ENCODE peak calls at places on chromosomes 2 and 18, in nine cellular contexts. Q is PC-9, A is left lung, E is lower lobe of right lung, Y is colonic mucosa, L is A673, N is AG09309, D is astrocyte of the cerebellum, K is heart left ventricle. R is an unnamed sample.

GRCh38 chr2:106126705-106127281 is 67.3 kb downstream of the UXS1 start:
- DNase-seq in Q (no peak), A (no peak), E (no peak), Y (no peak), L (no peak), N (no peak), D (no peak), K (no peak), R (no peak)

GRCh38 chr2:109377976-109378375 is 235.8 kb downstream of the SEPTIN10 start:
- DNase-seq in Q (no peak), A (peak), E (no peak), Y (peak), L (no peak), N (no peak), D (no peak), K (no peak), R (no peak)

GRCh38 chr2:208642125-208642779 is 235.7 kb downstream of the PTH2R start:
- DNase-seq in Q (no peak), A (no peak), E (no peak), Y (no peak), L (no peak), N (no peak), D (no peak), K (no peak), R (no peak)

GRCh38 chr2:95300391-95300938 is 3.3 kb downstream of the KCNIP3 start:
- DNase-seq in Q (peak), A (no peak), E (no peak), Y (peak), L (no peak), N (no peak), D (no peak), K (no peak), R (no peak)

GRCh38 chr2:111981666-111982065 is 73.4 kb upstream of the TMEM87B start:
- DNase-seq in Q (no peak), A (no peak), E (no peak), Y (no peak), L (no peak), N (no peak), D (no peak), K (no peak), R (no peak)

GRCh38 chr18:45383228-45383627 is 232.0 kb upstream of the SLC14A2 start:
- DNase-seq in Q (no peak), A (no peak), E (no peak), Y (no peak), L (no peak), N (no peak), D (no peak), K (no peak), R (no peak)

GRCh38 chr2:214465386-214466146 is 54.7 kb downstream of the VWC2L start:
- DNase-seq in Q (no peak), A (no peak), E (no peak), Y (no peak), L (no peak), N (no peak), D (no peak), K (no peak), R (peak)

GRCh38 chr2:149536649-149537048 is 50.9 kb downstream of the MMADHC start:
- DNase-seq in Q (no peak), A (no peak), E (no peak), Y (no peak), L (peak), N (no peak), D (no peak), K (no peak), R (no peak)

GRCh38 chr2:206231669-206232286 is 42.7 kb upstream of the ZDBF2 start:
- DNase-seq in Q (no peak), A (no peak), E (no peak), Y (no peak), L (no peak), N (no peak), D (no peak), K (no peak), R (no peak)

GRCh38 chr2:65085148-65085547 is 28.9 kb downstream of the CEP68 start:
- DNase-seq in Q (no peak), A (no peak), E (no peak), Y (no peak), L (no peak), N (no peak), D (no peak), K (no peak), R (no peak)

GRCh38 chr2:113925884-113926283 is 36.0 kb downstream of the ACTR3 start:
- DNase-seq in Q (no peak), A (no peak), E (no peak), Y (no peak), L (no peak), N (no peak), D (no peak), K (no peak), R (no peak)

GRCh38 chr18:45954070-45954712 is 12.9 kb downstream of the EPG5 start:
- DNase-seq in Q (peak), A (no peak), E (no peak), Y (no peak), L (peak), N (peak), D (peak), K (no peak), R (peak)

GRCh38 chr18:23889907-23890306 is 124.6 kb upstream of the TTC39C start:
- DNase-seq in Q (no peak), A (no peak), E (no peak), Y (no peak), L (no peak), N (no peak), D (no peak), K (no peak), R (no peak)

GRCh38 chr2:113276906-113277425 is 1.8 kb downstream of the PAX8 start:
- DNase-seq in Q (no peak), A (no peak), E (no peak), Y (no peak), L (peak), N (no peak), D (no peak), K (no peak), R (no peak)

GRCh38 chr18:59458575-59458974 is 99.5 kb upstream of the LMAN1 start:
- DNase-seq in Q (no peak), A (no peak), E (no peak), Y (no peak), L (no peak), N (no peak), D (no peak), K (no peak), R (no peak)

GRCh38 chr2:18093196-18093595 is 214.7 kb downstream of the KCNS3 start:
- DNase-seq in Q (no peak), A (no peak), E (no peak), Y (no peak), L (no peak), N (no peak), D (no peak), K (no peak), R (no peak)

GRCh38 chr2:207122914-207123744 is 42.6 kb downstream of the KLF7 start:
- DNase-seq in Q (peak), A (no peak), E (no peak), Y (no peak), L (peak), N (no peak), D (no peak), K (no peak), R (no peak)

GRCh38 chr2:102143450-102143985 is 972 bp downstream of the IL1R1 start:
- DNase-seq in Q (no peak), A (no peak), E (no peak), Y (no peak), L (no peak), N (no peak), D (no peak), K (peak), R (peak)

GRCh38 chr2:8021942-8022341 is 659.9 kb upstream of the ID2 start:
- DNase-seq in Q (no peak), A (no peak), E (no peak), Y (no peak), L (no peak), N (no peak), D (no peak), K (no peak), R (no peak)

GRCh38 chr2:67159929-67160328 is 237.2 kb upstream of the ETAA1 start:
- DNase-seq in Q (no peak), A (no peak), E (no peak), Y (no peak), L (no peak), N (no peak), D (no peak), K (no peak), R (peak)

GRCh38 chr18:3223356-3223755 is 3.6 kb upstream of the MYOM1 start:
- DNase-seq in Q (no peak), A (no peak), E (no peak), Y (no peak), L (no peak), N (no peak), D (no peak), K (no peak), R (no peak)

GRCh38 chr2:234745347-234745746 is 206.5 kb upstream of the SH3BP4 start:
- DNase-seq in Q (no peak), A (no peak), E (no peak), Y (no peak), L (no peak), N (no peak), D (no peak), K (no peak), R (no peak)
- TF ChIP-seq CTCF in Q (peak), A (no peak), E (no peak), Y (no peak), L (peak), N (peak), D (no peak), K (no peak), R (peak)

DNA sequence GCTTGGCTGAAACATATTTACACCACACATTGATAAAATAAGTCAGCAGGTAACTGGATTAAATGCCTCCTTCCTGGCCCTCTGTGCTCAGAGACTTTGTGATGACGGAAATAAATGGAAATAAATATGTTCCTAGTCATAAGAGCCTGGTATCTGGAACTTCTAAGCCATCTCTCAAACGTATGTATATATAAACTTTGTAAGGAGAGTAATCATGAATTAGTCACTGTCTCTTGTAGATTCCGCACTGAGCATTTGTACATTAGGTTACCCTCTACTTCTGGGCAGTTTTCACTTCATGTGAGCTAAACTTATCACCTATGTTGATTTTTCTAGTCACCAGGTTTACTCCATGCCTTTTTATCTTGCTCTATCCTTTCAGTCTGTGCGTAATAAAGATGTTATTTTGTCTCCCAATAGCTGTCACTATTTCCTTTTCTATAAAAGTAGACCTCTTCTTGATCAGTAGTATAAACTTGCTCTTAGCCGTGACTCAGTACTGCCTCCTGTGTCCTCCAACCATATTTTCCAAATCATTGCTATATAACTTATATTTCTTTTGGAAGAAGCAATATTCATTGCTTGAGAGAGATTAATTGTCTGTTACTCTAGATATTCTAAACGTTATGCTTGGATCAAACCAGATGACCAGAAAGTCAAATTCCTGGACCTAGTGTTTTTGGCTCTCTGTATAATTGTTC is 53.2 kb downstream of the FEZ2 start:
- DNase-seq in Q (no peak), A (no peak), E (no peak), Y (no peak), L (no peak), N (no peak), D (no peak), K (no peak), R (no peak)
- H3K4me3 ChIP-seq in Q (no peak), A (no peak), E (no peak), Y (no peak), L (no peak), N (no peak), D (no peak), K (no peak), R (no peak)

GRCh38 chr2:179584760-179585159 is 276.7 kb downstream of the ZNF385B start:
- DNase-seq in Q (no peak), A (no peak), E (no peak), Y (no peak), L (no peak), N (no peak), D (no peak), K (no peak), R (no peak)

GRCh38 chr2:179579744-179580143 is 281.7 kb downstream of the ZNF385B start:
- DNase-seq in Q (no peak), A (no peak), E (no peak), Y (no peak), L (no peak), N (no peak), D (no peak), K (no peak), R (no peak)

GRCh38 chr2:179578171-179578916 is 283.1 kb downstream of the ZNF385B start:
- DNase-seq in Q (no peak), A (no peak), E (no peak), Y (no peak), L (no peak), N (no peak), D (no peak), K (no peak), R (no peak)

GRCh38 chr2:179581605-179582004 is 279.8 kb downstream of the ZNF385B start:
- DNase-seq in Q (no peak), A (no peak), E (no peak), Y (no peak), L (no peak), N (no peak), D (no peak), K (no peak), R (no peak)

GRCh38 chr2:179580378-179581146 is 280.9 kb downstream of the ZNF385B start:
- DNase-seq in Q (no peak), A (no peak), E (no peak), Y (no peak), L (no peak), N (no peak), D (peak), K (peak), R (no peak)
- TF ChIP-seq CTCF in Q (no peak), A (no peak), E (no peak), Y (no peak), L (no peak), N (no peak), D (no peak), K (no peak), R (no peak)

GRCh38 chr2:9142551-9143263 is 63.9 kb upstream of the ASAP2 start:
- DNase-seq in Q (peak), A (peak), E (peak), Y (peak), L (peak), N (peak), D (peak), K (peak), R (peak)

GRCh38 chr2:9141706-9142460 is 64.7 kb upstream of the ASAP2 start:
- DNase-seq in Q (no peak), A (no peak), E (no peak), Y (no peak), L (no peak), N (no peak), D (no peak), K (no peak), R (no peak)

GRCh38 chr2:9144047-9144446 is 62.6 kb upstream of the ASAP2 start:
- DNase-seq in Q (no peak), A (no peak), E (no peak), Y (no peak), L (no peak), N (no peak), D (no peak), K (no peak), R (peak)

GRCh38 chr2:9144617-9145016 is 62.0 kb upstream of the ASAP2 start:
- DNase-seq in Q (peak), A (no peak), E (no peak), Y (no peak), L (no peak), N (no peak), D (no peak), K (no peak), R (peak)

GRCh38 chr2:9143264-9143815 is 63.3 kb upstream of the ASAP2 start:
- DNase-seq in Q (no peak), A (no peak), E (no peak), Y (no peak), L (no peak), N (no peak), D (no peak), K (no peak), R (no peak)
- H3K4me3 ChIP-seq in Q (peak), A (no peak), E (peak), Y (peak), L (peak), N (no peak), D (peak), K (no peak), R (no peak)

GRCh38 chr2:227154976-227155375 is 9.0 kb downstream of the COL4A4 start:
- DNase-seq in Q (no peak), A (no peak), E (no peak), Y (no peak), L (no peak), N (no peak), D (peak), K (peak), R (peak)

GRCh38 chr2:227153307-227153706 is 10.7 kb downstream of the COL4A4 start:
- DNase-seq in Q (no peak), A (no peak), E (no peak), Y (no peak), L (no peak), N (no peak), D (no peak), K (no peak), R (no peak)

GRCh38 chr2:227153766-227154486 is 10.1 kb downstream of the COL4A4 start:
- DNase-seq in Q (no peak), A (no peak), E (no peak), Y (peak), L (no peak), N (no peak), D (no peak), K (peak), R (peak)

GRCh38 chr2:227152093-227152766 is 11.8 kb downstream of the COL4A4 start:
- DNase-seq in Q (no peak), A (no peak), E (no peak), Y (no peak), L (no peak), N (no peak), D (no peak), K (no peak), R (peak)

DNA sequence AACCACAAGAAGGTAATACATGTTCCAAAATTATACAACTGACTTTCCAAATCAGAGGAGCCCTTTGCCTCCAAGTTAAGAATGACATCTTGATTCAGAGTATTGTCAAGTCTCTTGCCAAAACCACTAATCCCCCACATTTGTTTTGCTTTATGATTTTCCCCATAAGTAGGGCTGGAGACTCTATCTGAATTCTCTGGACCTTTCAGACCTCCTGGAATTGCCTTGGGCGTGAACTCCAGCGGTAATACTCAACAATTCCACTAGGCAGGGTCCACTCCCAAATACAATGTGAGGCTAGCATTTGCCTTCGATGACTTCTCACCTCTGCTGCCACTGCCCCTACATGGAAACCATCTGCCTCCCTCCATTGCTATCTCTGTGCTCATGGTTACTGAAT is 8.6 kb downstream of the COL4A4 start:
- DNase-seq in Q (no peak), A (no peak), E (no peak), Y (no peak), L (no peak), N (no peak), D (no peak), K (no peak), R (no peak)
- TF ChIP-seq CTCF in Q (no peak), A (no peak), E (no peak), Y (no peak), L (no peak), N (no peak), D (no peak), K (no peak), R (peak)

DNA sequence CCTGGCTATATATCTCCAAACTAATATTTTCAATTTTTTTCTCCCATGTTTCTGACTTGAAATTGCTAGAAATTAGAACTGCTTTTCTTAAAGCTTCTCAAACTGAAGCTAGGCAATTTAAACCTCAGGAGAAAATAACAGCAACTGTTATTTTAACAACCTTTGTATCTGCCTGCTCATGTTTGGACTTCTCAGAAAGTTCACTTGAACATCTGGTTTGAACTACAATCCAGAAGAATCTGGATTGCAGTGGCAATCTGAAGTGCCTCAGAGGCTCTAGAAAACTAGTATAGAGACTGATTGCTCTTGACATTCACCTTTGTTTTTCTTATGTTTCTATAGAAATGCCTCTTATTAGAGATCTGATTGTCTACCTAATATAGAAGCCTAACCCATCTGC is 64.1 kb downstream of the STAT4 start:
- DNase-seq in Q (no peak), A (no peak), E (no peak), Y (no peak), L (no peak), N (no peak), D (no peak), K (no peak), R (no peak)
- H3K4me3 ChIP-seq in Q (no peak), A (no peak), E (no peak), Y (no peak), L (no peak), N (no peak), D (no peak), K (no peak), R (no peak)

DNA sequence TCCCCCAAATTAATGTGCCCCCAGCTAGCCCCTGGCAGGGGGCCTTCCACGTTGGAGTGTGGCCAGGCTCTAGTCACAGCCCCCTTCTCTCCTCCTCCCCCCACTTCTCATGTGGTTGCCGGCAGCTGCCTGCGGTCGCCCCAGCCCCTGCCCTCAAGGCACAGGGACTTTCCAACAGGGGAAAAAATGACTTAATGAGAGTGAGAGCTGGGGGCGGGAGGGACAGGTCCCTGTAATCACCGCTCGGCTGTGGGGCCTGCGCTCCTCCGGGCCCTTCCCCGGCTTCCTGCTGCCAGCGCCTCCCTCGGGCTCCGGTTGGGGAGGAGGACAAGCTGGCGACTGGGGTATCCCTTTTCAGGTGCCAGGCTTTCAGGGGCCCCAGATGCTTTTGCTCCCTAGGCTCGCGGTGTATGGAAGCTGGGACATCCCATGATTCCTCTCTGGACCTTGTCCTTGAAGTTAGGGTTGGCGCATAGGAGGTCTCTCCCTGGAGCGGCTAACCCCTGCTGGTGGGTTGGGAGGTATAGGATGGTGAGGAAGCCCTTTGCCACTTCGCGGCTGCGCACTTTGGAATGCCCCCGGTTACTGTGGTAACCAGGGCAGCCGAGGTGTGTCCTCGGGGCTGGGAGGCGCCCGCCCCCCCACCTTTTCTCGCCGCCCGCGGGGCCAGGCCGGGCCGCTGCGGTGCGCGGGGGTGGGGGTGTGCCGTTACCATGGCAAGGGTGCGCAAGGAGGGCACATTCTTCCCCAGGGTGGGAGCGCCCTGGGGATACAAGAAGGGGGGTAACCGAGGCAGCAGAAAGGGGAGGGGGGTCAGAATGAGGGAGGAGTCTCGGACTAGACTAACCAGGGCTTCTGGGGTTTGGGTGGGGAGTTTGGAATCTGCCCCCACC is 16.1 kb downstream of the WNT10A start:
- DNase-seq in Q (peak), A (no peak), E (no peak), Y (peak), L (peak), N (no peak), D (no peak), K (no peak), R (no peak)
- TF ChIP-seq CTCF in Q (no peak), A (no peak), E (no peak), Y (no peak), L (no peak), N (no peak), D (no peak), K (no peak), R (no peak)